ENCODE peak calls at places on chromosomes 11 and 22, in six cellular contexts. W, J, V, D, F and S are unnamed samples.

GRCh38 chr11:9533053-9533452 is 40.4 kb upstream of the WEE1 start:
- DNase-seq in J (no peak), V (no peak), D (no peak), W (no peak), F (no peak), S (no peak)

GRCh38 chr11:44957051-44957515 is 6.4 kb upstream of the TP53I11 start:
- DNase-seq in W (no peak), V (no peak), F (no peak), D (no peak), J (no peak), S (no peak)

GRCh38 chr11:32434116-32434386 is 1.3 kb downstream of the WT1 start:
- DNase-seq in W (no peak), D (no peak), F (no peak), J (no peak), V (no peak), S (no peak)

GRCh38 chr11:121391914-121392313 is 60.2 kb upstream of the SORL1 start:
- DNase-seq in V (no peak), J (no peak), W (no peak), D (no peak), F (no peak), S (no peak)

GRCh38 chr22:50144005-50144614 is 26.4 kb upstream of the PANX2 start:
- DNase-seq in J (no peak), W (no peak), D (no peak), F (no peak), V (no peak), S (no peak)

GRCh38 chr11:73463359-73463758 is 87.2 kb downstream of the RELT start:
- DNase-seq in J (no peak), V (no peak), W (no peak), D (peak), F (no peak), S (no peak)

GRCh38 chr11:45983471-45983845 is 61.0 kb downstream of the LARGE2 start:
- DNase-seq in J (no peak), F (no peak), W (no peak), D (no peak), V (no peak), S (no peak)

GRCh38 chr22:45262931-45263789 is 21.6 kb upstream of the UPK3A start:
- DNase-seq in F (no peak), D (no peak), J (peak), V (no peak), W (no peak), S (no peak)

GRCh38 chr11:1502168-1502955 is 15.8 kb upstream of the MOB2 start:
- DNase-seq in V (no peak), J (no peak), F (no peak), D (no peak), W (no peak), S (no peak)

GRCh38 chr22:34861787-34862186 is 204.2 kb upstream of the ISX start:
- DNase-seq in F (no peak), W (no peak), V (no peak), J (no peak), D (no peak), S (no peak)

GRCh38 chr11:72334651-72335050 is 90.7 kb upstream of the PHOX2A start:
- DNase-seq in F (no peak), V (no peak), W (no peak), D (no peak), J (no peak), S (no peak)

GRCh38 chr11:72328366-72329224 is 84.6 kb upstream of the PHOX2A start:
- DNase-seq in V (no peak), W (no peak), F (no peak), J (no peak), D (peak), S (no peak)

GRCh38 chr11:72333657-72334056 is 89.7 kb upstream of the PHOX2A start:
- DNase-seq in F (no peak), D (no peak), W (no peak), V (no peak), J (no peak), S (no peak)

GRCh38 chr11:72330131-72330727 is 86.3 kb upstream of the PHOX2A start:
- DNase-seq in D (no peak), V (no peak), F (no peak), J (no peak), W (no peak), S (no peak)

DNA sequence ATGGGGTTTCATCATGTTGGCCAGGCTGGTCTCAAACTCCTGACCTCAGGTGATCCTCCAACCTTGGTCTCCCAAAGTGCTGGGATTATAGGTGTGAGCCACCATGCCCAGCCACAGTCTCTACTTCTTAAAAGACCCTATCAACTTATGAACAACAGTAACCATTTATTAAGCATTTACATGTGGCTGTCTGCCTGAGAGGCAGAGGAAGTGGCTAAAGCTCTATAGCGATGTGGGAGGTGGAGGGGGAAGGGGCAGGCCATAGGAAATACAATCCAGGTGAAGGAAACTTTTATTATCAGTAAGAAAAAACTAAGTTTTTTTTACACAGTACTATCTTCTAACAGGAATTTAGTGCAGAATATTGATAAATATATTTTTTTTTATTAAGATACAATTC is 87.8 kb upstream of the PHOX2A start:
- DNase-seq in J (no peak), W (no peak), D (no peak), V (no peak), F (no peak), S (no peak)
- TF ChIP-seq POLR2A in J (no peak), W (no peak), D (no peak), V (no peak), F (no peak), S (no peak)

DNA sequence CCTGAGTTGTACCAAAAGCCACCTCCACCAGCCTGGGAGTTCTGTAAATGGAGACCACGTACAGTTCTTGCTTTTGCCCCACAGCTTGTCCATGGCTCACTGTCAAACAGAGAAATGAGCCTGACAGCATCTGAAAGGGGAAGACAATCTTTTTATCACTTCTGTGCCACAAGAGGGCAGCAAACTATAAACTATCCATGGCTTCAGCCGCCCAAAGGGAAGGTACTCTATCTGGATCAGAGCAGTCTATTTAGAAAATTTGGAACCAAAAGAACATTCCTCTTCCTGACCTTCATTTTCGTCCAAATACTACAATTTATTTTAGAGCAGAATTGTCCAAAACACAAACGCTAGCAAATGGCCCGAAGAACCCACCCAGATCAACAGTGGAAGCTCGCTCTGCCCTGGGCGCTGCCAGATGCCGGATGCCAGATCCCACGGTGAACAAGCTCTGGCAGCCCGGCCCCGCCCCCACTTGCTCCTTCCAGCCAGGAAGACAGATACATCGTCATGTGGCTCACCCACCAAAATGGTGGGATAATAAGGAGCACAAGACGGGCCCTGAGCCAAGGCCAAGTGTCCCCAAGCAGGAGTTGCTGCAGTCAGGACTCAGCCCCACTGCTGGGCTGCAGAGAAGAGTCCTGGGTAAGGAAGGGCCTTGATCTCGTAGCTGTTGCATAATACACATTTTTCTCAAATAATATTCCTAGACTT is 23.9 kb upstream of the SCGB1A1 start:
- DNase-seq in V (no peak), J (peak), W (peak), D (peak), F (peak), S (peak)
- H3K4me3 ChIP-seq in V (peak), J (peak), W (peak), D (peak), F (no peak), S (no peak)

GRCh38 chr11:128726464-128727139 is 32.7 kb downstream of the FLI1 start:
- DNase-seq in D (no peak), W (no peak), J (peak), V (no peak), F (no peak), S (peak)
- TF ChIP-seq POLR2A in D (no peak), W (no peak), J (no peak), V (no peak), F (no peak), S (no peak)

GRCh38 chr11:125064070-125064469 is 965 bp downstream of the SLC37A2 start:
- DNase-seq in F (no peak), V (peak), D (no peak), W (no peak), J (no peak), S (no peak)
- H3K4me3 ChIP-seq in F (no peak), V (peak), D (no peak), W (peak), J (peak), S (no peak)

DNA sequence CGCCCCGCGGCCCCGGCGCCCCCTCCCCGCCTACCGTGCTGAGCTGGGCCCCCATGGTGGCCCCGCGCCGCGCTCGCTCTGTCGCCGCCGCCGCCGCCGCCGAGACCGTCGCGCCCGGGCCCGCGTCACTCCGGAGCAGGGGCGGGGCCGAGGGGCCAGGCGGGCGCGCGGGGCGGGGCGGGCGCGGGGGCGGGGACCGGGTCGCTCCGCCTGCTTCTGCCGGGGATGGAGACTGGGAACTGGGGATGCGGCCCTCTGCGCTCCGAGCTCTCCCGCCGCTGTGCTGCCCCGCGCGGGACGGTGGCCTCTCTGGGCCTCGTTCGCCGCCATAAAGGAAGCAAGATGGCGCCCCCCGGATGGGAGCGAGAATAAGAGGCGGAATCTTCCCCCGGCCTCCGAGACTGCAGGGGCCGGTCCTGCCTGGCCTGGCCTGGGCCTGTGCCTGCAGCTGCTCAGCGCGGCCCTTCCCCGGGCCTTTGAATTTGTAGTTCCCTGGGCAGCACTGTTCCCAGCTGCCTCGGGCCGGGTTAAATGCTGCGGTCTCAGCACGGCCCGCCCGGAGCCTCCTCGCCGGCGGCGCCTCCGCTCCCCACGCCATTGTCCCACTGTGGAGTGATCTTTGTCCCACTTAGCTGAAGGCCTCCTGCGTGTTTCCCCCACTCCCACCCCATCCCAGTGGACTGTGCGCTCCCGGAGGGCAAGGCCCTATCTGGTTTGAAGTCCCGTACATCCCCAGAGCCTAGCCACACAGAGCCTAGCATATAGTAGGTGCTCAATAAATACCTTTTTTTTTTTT is at the start of gene CYB5R3:
- DNase-seq in J (peak), V (peak), F (peak), D (peak), W (peak), S (peak)
- TF ChIP-seq POLR2A in J (peak), V (peak), F (peak), D (no peak), W (no peak), S (no peak)

DNA sequence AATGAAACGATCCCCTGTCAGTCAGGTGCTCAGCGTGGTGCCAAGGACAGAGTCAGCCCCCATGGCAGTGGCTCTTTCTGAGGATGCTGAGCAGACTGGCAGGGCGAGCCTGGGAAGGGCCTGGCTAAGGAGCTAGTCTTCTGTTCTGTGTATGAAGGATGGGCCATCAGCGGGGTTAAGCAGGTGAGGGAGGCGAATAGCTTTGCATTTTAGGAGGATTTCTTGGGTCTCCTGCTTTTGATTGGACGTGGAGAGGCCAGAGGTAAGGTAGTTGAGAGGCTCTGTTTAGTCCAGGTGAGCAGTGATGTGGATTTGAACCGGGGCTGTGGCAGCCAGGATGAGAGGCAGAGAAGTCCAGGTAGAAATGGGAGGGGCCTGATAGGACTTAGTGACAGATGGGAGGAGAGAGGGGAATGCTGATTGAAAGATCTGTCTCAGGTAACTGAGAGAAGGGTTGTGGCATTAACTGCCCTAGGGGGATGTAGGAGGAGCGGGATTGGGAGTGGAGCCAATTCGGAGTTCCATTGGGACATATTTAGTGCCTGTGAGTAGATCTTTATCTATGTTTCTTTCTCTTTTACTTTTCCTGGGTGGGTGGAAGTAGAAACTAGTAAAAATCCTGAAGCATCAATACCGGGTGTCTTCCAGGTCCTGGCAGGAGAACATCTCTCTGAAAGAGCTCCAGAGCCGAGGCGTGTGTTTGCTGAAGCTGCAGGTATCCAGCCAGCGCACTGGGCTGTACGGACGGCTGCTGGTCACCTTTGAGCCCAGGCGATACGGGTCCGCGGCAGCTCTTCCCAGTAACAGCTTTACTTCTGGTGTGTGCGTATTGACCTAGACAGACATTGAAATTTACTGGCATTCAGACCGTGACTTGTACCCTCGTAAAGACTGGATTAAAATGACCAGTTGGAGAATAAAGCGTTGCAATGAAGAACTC is 2.0 kb downstream of the IGHMBP2 start:
- DNase-seq in D (no peak), W (peak), V (no peak), F (no peak), J (no peak), S (no peak)
- H3K4me3 ChIP-seq in D (no peak), W (peak), V (peak), F (peak), J (peak), S (no peak)

DNA sequence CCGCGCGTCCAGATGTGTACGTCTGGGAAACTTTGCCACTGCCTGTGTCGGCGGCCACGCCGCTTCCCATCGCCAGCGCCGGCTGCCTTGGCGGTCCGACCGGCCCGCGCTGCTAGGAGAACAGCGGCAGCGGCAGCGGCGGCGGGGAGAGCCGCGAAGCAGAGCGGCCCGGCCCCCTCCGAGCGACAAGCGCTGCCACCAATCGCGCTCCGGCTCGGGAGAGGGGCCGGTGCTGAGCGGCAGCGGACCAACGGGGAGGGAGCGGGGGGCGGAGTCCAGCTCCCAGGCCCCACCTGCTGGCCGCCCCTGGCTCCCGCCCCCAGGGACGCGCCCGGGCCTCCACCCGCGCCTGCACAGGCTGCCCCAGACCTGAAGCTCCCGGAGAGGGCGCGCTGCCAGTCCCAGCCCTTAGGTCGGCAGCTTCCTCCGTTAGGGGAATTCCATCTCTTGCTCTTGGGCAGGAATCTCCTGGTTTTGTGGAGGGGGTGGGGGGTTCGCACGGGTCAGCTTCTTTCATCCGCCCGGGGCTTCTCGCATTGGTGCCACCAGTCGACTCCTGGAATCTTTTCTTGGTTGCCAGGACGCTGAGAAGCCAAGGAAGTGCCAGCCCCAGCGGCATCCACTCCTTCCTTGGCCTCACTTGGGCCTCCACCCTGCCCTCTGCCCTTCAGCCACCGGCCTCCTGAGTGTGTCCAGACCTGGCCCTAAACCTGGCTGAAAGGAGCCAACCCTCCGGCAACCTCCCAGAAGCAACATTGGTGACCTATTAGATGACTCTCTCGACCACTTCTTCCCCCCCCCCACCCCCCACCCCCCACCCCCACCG is at the start of gene GALNT18:
- DNase-seq in J (peak), V (peak), W (peak), F (peak), D (peak), S (peak)
- TF ChIP-seq POLR2A in J (peak), V (no peak), W (no peak), F (peak), D (peak), S (no peak)